ENCODE peak calls at places on chromosomes 7 and 10, in seven cellular contexts. T is uterus, D is Peyer's patch, H is IMR-90, S is body of pancreas, I is heart left ventricle, U is A549. V is an unnamed sample.

GRCh38 chr7:136617176-136617575 is 251.3 kb upstream of the CHRM2 start:
- DNase-seq in T (no peak), D (no peak), H (peak; percentile 23), S (no peak), I (no peak), U (no peak), V (no peak)

GRCh38 chr7:73871163-73872011 is 10.4 kb downstream of the TMEM270 start:
- DNase-seq in T (peak; percentile 58), D (no peak), H (no peak), S (no peak), I (no peak), U (no peak), V (no peak)

GRCh38 chr10:124654686-124655085 is 89.5 kb downstream of the FAM53B start:
- DNase-seq in T (no peak), D (no peak), H (no peak), S (no peak), I (no peak), U (no peak), V (no peak)

GRCh38 chr7:111043533-111043932 is 47.4 kb upstream of the LRRN3 start:
- DNase-seq in T (no peak), D (no peak), H (no peak), S (no peak), I (no peak), U (no peak), V (no peak)

GRCh38 chr7:107659666-107660065 is 962 bp upstream of the SLC26A4 start:
- DNase-seq in T (no peak), D (no peak), H (peak; percentile 87), S (no peak), I (no peak), U (peak; percentile 13), V (no peak)

GRCh38 chr10:76007206-76007605 is 575.8 kb downstream of the LRMDA start:
- DNase-seq in T (no peak), D (no peak), H (no peak), S (no peak), I (no peak), U (no peak), V (no peak)

GRCh38 chr7:2517004-2517403 is 2.6 kb upstream of the LFNG start:
- DNase-seq in T (no peak), D (no peak), H (peak; percentile 93), S (no peak), I (no peak), U (no peak), V (no peak)

GRCh38 chr7:133139350-133139749 is 57.5 kb upstream of the CHCHD3 start:
- DNase-seq in T (no peak), D (no peak), H (peak; percentile 49), S (no peak), I (no peak), U (peak; percentile 50), V (peak; percentile 15)

GRCh38 chr10:59682986-59683937 is 26.4 kb downstream of the SLC16A9 start:
- DNase-seq in T (no peak), D (no peak), H (no peak), S (no peak), I (no peak), U (no peak), V (no peak)

GRCh38 chr7:27213150-27213903 is 13.4 kb upstream of the HOXA13 start:
- DNase-seq in T (no peak), D (peak; percentile 46), H (no peak), S (no peak), I (no peak), U (no peak), V (no peak)

GRCh38 chr10:89156161-89156560 is 51.0 kb downstream of the CH25H start:
- DNase-seq in T (no peak), D (no peak), H (no peak), S (no peak), I (no peak), U (no peak), V (no peak)

GRCh38 chr10:122441961-122442360 is 12.5 kb upstream of the ARMS2 start:
- DNase-seq in T (no peak), D (no peak), H (peak; percentile 77), S (no peak), I (no peak), U (peak; percentile 58), V (no peak)

GRCh38 chr7:16609842-16610450 is 35.6 kb downstream of the ANKMY2 start:
- DNase-seq in T (no peak), D (no peak), H (no peak), S (no peak), I (no peak), U (peak; percentile 39), V (no peak)

GRCh38 chr7:55538538-55538937 is 33.8 kb downstream of the VOPP1 start:
- DNase-seq in T (no peak), D (no peak), H (peak; percentile 97), S (no peak), I (no peak), U (no peak), V (no peak)
- H3K27ac ChIP-seq in T (no peak overlapping the region), D (peak overlapping the region; percentile 3), H (no peak overlapping the region), S (no peak overlapping the region), I (no peak overlapping the region), U (no peak overlapping the region), V (no peak overlapping the region)

GRCh38 chr10:102436312-102436711 is 3.9 kb upstream of the CUEDC2 start:
- DNase-seq in T (no peak), D (no peak), H (no peak), S (no peak), I (no peak), U (no peak), V (no peak)

GRCh38 chr10:102435098-102435497 is 2.7 kb upstream of the CUEDC2 start:
- DNase-seq in T (no peak), D (no peak), H (no peak), S (no peak), I (no peak), U (no peak), V (no peak)

GRCh38 chr10:102437515-102437914 is 5.1 kb upstream of the CUEDC2 start:
- DNase-seq in T (no peak), D (no peak), H (no peak), S (no peak), I (no peak), U (no peak), V (no peak)

GRCh38 chr10:102434251-102434913 is 2.0 kb upstream of the CUEDC2 start:
- DNase-seq in T (no peak), D (no peak), H (peak; percentile 64), S (no peak), I (no peak), U (no peak), V (no peak)

DNA sequence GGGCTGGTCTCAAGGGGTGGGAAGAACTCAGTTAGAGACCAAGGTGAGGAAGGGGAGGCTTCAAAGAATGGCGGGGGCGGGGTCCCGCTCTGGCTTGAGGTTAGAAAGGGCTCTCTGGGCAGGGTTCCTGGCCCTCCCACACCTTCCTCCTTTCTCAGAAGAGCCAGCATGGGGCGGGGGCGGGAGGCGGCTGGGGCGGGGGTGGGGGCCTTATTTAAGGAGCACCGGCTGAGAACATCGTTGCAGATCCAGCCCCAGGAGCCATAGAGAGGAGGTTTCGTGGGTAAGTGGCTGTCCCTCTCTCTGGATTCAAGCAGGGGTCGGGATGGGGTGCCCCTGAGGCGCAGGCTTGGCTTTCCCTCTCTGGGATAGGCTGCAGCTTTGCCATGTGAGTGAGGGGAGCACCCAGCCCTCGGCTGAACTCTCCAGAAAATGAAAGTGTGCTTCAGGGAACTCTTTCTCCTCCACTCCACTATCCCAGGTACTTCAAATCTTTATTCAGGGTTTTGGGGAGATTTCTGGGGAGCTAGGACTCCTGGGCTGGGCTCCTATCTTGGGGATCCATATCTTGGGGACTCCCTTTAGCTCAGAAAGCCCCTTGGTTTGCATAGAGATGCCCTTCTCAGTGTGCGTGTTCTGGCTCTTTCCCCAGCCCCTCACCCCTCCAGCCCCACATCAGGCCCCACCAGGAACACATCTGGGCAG is 3.3 kb upstream of the CUEDC2 start:
- DNase-seq in T (no peak), D (no peak), H (no peak), S (no peak), I (no peak), U (no peak), V (no peak)
- TF ChIP-seq POLR2A in T (no peak), D (no peak), H (no peak), S (no peak), I (no peak), U (no peak), V (no peak)

GRCh38 chr10:6300106-6300783 is 97.5 kb downstream of the PFKFB3 start:
- DNase-seq in T (no peak), D (no peak), H (peak; percentile 56), S (peak; percentile 25), I (no peak), U (peak; percentile 63), V (no peak)
- H3K27ac ChIP-seq in T (no peak overlapping the region), D (peak overlapping the region; percentile 73), H (no peak overlapping the region), S (no peak overlapping the region), I (no peak overlapping the region), U (peak overlapping the region; percentile 91), V (no peak overlapping the region)

GRCh38 chr10:11017575-11018425 is at the start of gene CELF2:
- DNase-seq in T (peak; percentile 57), D (peak; percentile 84), H (no peak), S (peak; percentile 43), I (peak; percentile 81), U (no peak), V (peak; percentile 33)
- TF ChIP-seq POLR2A in T (peak; percentile 55), D (no peak), H (no peak), S (no peak), I (no peak), U (no peak), V (no peak)

DNA sequence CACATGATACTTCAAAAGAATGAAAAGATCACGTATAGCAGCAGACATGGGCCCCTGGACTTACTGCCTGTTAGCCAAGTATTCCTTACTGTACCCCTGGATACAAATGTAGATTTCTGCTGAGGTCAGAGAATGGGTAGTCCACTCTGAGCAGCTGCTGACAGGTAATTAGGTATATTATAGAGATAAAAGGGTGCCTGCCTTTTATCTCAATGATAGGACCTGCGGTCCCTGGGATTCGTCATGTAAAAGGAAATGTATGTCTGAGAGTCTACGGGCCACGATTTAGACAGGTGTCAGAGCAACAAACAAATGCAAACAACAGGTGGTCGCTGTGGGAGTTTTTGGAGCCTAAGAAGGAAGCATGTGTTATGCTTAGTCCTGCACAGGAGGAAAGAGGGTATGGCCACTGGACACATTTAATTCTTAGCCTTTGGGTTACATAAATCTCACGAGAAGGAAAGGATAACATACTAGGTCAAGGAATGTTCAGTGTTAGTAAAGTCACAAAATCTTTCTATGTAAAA is 69.3 kb downstream of the VOPP1 start:
- DNase-seq in T (no peak), D (no peak), H (no peak), S (no peak), I (no peak), U (no peak), V (no peak)
- H3K27ac ChIP-seq in T (no peak overlapping the region), D (no peak overlapping the region), H (no peak overlapping the region), S (no peak overlapping the region), I (no peak overlapping the region), U (no peak overlapping the region), V (no peak overlapping the region)

V was measured in adrenal gland.